ENCODE peak calls at places on chromosomes 16 and 17, in five cellular contexts. B is aorta, U is naive B cell, Q is dermis microvascular lymphatic vessel endothelial cell, O is NCI-H510A treated with DMSO at 0.1 percent for 48 hours. R is an unnamed sample.

GRCh38 chr17:38681096-38681495 is 6.3 kb upstream of the EPOP start:
- DNase-seq in B (no peak), U (no peak), Q (no peak), O (no peak), R (no peak)

GRCh38 chr17:41073676-41074075 is 8.0 kb upstream of the KRTAP2-4 start:
- DNase-seq in B (no peak), U (no peak), Q (no peak), O (no peak), R (no peak)

GRCh38 chr17:16926591-16927451 is 45.1 kb downstream of the TNFRSF13B start:
- DNase-seq in B (peak), U (no peak), Q (no peak), O (no peak), R (no peak)

GRCh38 chr17:28412131-28412530 is 6.1 kb upstream of the SLC46A1 start:
- DNase-seq in B (no peak), U (no peak), Q (no peak), O (no peak), R (no peak)

GRCh38 chr17:62573480-62574117 is 53.9 kb upstream of the MRC2 start:
- DNase-seq in B (no peak), U (no peak), Q (peak), O (no peak), R (no peak)

GRCh38 chr16:12340151-12340733 is 363.7 kb downstream of the SNX29 start:
- DNase-seq in B (no peak), U (no peak), Q (peak), O (peak), R (peak)

GRCh38 chr17:35486920-35487727 is 38.6 kb upstream of the SLFN13 start:
- DNase-seq in B (peak), U (peak), Q (no peak), O (no peak), R (peak)

GRCh38 chr17:76345377-76345945 is 8.3 kb downstream of the PRPSAP1 start:
- DNase-seq in B (peak), U (no peak), Q (no peak), O (no peak), R (no peak)

GRCh38 chr17:81252336-81253329 is 13.5 kb downstream of the NDUFAF8 start:
- DNase-seq in B (no peak), U (no peak), Q (no peak), O (no peak), R (no peak)

GRCh38 chr17:75308732-75309629 is 19.7 kb upstream of the SLC25A19 start:
- DNase-seq in B (no peak), U (no peak), Q (no peak), O (no peak), R (no peak)

GRCh38 chr17:31092475-31093064 is 2.2 kb upstream of the NF1 start:
- DNase-seq in B (no peak), U (no peak), Q (no peak), O (no peak), R (no peak)

GRCh38 chr17:66564992-66565465 is 262.6 kb downstream of the PRKCA start:
- DNase-seq in B (no peak), U (no peak), Q (peak), O (no peak), R (no peak)

GRCh38 chr17:82030470-82031302 is 792 bp upstream of the RAC3 start:
- DNase-seq in B (peak), U (peak), Q (peak), O (peak), R (peak)

GRCh38 chr17:72697602-72698146 is 394.8 kb downstream of the SLC39A11 start:
- DNase-seq in B (no peak), U (no peak), Q (no peak), O (no peak), R (no peak)

GRCh38 chr17:17067277-17067676 is 25.0 kb downstream of the MPRIP start:
- DNase-seq in B (no peak), U (no peak), Q (no peak), O (no peak), R (no peak)

GRCh38 chr17:5286846-5287245 is 4.8 kb downstream of the RABEP1 start:
- DNase-seq in B (no peak), U (no peak), Q (no peak), O (no peak), R (no peak)

GRCh38 chr17:21394265-21394664 is 18.1 kb downstream of the KCNJ12 start:
- DNase-seq in B (no peak), U (no peak), Q (no peak), O (no peak), R (no peak)

GRCh38 chr16:23571895-23572294 is 14.4 kb downstream of the UBFD1 start:
- DNase-seq in B (no peak), U (no peak), Q (no peak), O (no peak), R (no peak)

GRCh38 chr17:82748756-82749155 is 3.1 kb upstream of the TBCD start:
- DNase-seq in B (no peak), U (no peak), Q (no peak), O (no peak), R (no peak)

GRCh38 chr17:35051579-35052239 is 11.8 kb downstream of the RFFL start:
- DNase-seq in B (no peak), U (no peak), Q (peak), O (no peak), R (no peak)

GRCh38 chr17:46202482-46202881 is 9.3 kb upstream of the KANSL1 start:
- DNase-seq in B (no peak), U (no peak), Q (no peak), O (no peak), R (no peak)

GRCh38 chr17:40910441-40910841 is 25.4 kb upstream of the KRT20 start:
- DNase-seq in B (no peak), U (no peak), Q (no peak), O (no peak), R (no peak)

GRCh38 chr17:77861133-77861695 is 97.3 kb upstream of the TNRC6C start:
- DNase-seq in B (no peak), U (no peak), Q (no peak), O (no peak), R (no peak)

GRCh38 chr17:62898239-62898864 is 67.7 kb upstream of the TANC2 start:
- DNase-seq in B (no peak), U (no peak), Q (peak), O (no peak), R (no peak)

GRCh38 chr17:7574176-7574953 is 5.1 kb upstream of the CD68 start:
- DNase-seq in B (no peak), U (no peak), Q (no peak), O (no peak), R (no peak)

GRCh38 chr16:79272141-79272577 is 328.4 kb downstream of the MAF start:
- DNase-seq in B (no peak), U (no peak), Q (no peak), O (no peak), R (peak)

GRCh38 chr16:77971306-77972131 is 50.8 kb upstream of the CLEC3A start:
- DNase-seq in B (peak), U (peak), Q (peak), O (peak), R (peak)

GRCh38 chr16:50474138-50474537 is 74.1 kb upstream of the NKD1 start:
- DNase-seq in B (no peak), U (no peak), Q (no peak), O (no peak), R (no peak)

GRCh38 chr17:12722282-12722681 is 56.6 kb downstream of the MYOCD start:
- DNase-seq in B (no peak), U (no peak), Q (no peak), O (no peak), R (no peak)

GRCh38 chr17:57463103-57463885 is 207.0 kb downstream of the MSI2 start:
- DNase-seq in B (no peak), U (no peak), Q (no peak), O (no peak), R (no peak)

GRCh38 chr16:74950511-74950910 is 34.4 kb downstream of the WDR59 start:
- DNase-seq in B (no peak), U (no peak), Q (no peak), O (no peak), R (no peak)

GRCh38 chr17:80431246-80432195 is 16.6 kb downstream of the ENDOV start:
- DNase-seq in B (peak), U (no peak), Q (no peak), O (no peak), R (no peak)

GRCh38 chr17:12898110-12898509 is 108.8 kb downstream of the ARHGAP44 start:
- DNase-seq in B (no peak), U (no peak), Q (no peak), O (no peak), R (no peak)

GRCh38 chr16:57042157-57043111 is 49.9 kb upstream of the CPNE2 start:
- DNase-seq in B (no peak), U (peak), Q (no peak), O (no peak), R (peak)

GRCh38 chr17:50946223-50946890 is 80.2 kb upstream of the TOB1 start:
- DNase-seq in B (peak), U (no peak), Q (no peak), O (no peak), R (no peak)

GRCh38 chr16:51839697-51840462 is 688.8 kb upstream of the SALL1 start:
- DNase-seq in B (no peak), U (no peak), Q (peak), O (no peak), R (no peak)

GRCh38 chr16:74252329-74252728 is 44.3 kb upstream of the PSMD7 start:
- DNase-seq in B (no peak), U (no peak), Q (no peak), O (no peak), R (no peak)

GRCh38 chr16:23365602-23366240 is 63.6 kb downstream of the SCNN1B start:
- DNase-seq in B (no peak), U (no peak), Q (peak), O (no peak), R (no peak)

GRCh38 chr17:49878931-49879330 is 31.1 kb upstream of the TAC4 start:
- DNase-seq in B (no peak), U (no peak), Q (no peak), O (no peak), R (no peak)